ENCODE peak calls at places on chromosomes 3 and 15, in four cellular contexts. One of them, this sample, is unnamed.

GRCh38 chr3:66495633-66496032 is 5.2 kb downstream of the LRIG1 start:
- DNase-seq in HEK293T: no peak
- DNase-seq in occipital lobe: no peak
- DNase-seq in NCI-H1105: no peak
- DNase-seq in this sample: no peak

GRCh38 chr15:100350434-100351226 is 8.9 kb upstream of the ADAMTS17 start:
- DNase-seq in HEK293T: no peak
- DNase-seq in occipital lobe: no peak
- DNase-seq in NCI-H1105: no peak
- DNase-seq in this sample: peak; percentile 29

GRCh38 chr3:56900801-56901200 is 99.1 kb upstream of the ARHGEF3 start:
- DNase-seq in HEK293T: no peak
- DNase-seq in occipital lobe: no peak
- DNase-seq in NCI-H1105: no peak
- DNase-seq in this sample: no peak

GRCh38 chr3:190076601-190077444 is 43.9 kb downstream of the P3H2 start:
- DNase-seq in HEK293T: no peak
- DNase-seq in occipital lobe: no peak
- DNase-seq in NCI-H1105: peak; percentile 22
- DNase-seq in this sample: peak; percentile 72

GRCh38 chr3:172658344-172659245 is 52.3 kb downstream of the NCEH1 start:
- DNase-seq in HEK293T: peak; percentile 52
- DNase-seq in occipital lobe: no peak
- DNase-seq in NCI-H1105: no peak
- DNase-seq in this sample: no peak

GRCh38 chr15:80750591-80750990 is 28.6 kb upstream of the CEMIP start:
- DNase-seq in HEK293T: no peak
- DNase-seq in occipital lobe: no peak
- DNase-seq in NCI-H1105: no peak
- DNase-seq in this sample: peak; percentile 74

GRCh38 chr15:33226559-33227181 is 32.2 kb upstream of the FMN1 start:
- DNase-seq in HEK293T: peak; percentile 34
- DNase-seq in occipital lobe: no peak
- DNase-seq in NCI-H1105: peak; percentile 35
- DNase-seq in this sample: no peak

GRCh38 chr3:187742351-187743171 is 2.7 kb downstream of the BCL6 start:
- DNase-seq in HEK293T: no peak
- DNase-seq in occipital lobe: no peak
- DNase-seq in NCI-H1105: peak; percentile 60
- DNase-seq in this sample: peak; percentile 33

GRCh38 chr3:177529716-177530335 is 332.5 kb upstream of the TBL1XR1 start:
- DNase-seq in HEK293T: no peak
- DNase-seq in occipital lobe: no peak
- DNase-seq in NCI-H1105: no peak
- DNase-seq in this sample: no peak

GRCh38 chr3:13879946-13880810 is at the start of gene WNT7A:
- DNase-seq in HEK293T: peak; percentile 73
- DNase-seq in occipital lobe: no peak
- DNase-seq in NCI-H1105: no peak
- DNase-seq in this sample: peak; percentile 37

GRCh38 chr3:148230473-148230872 is 467.2 kb upstream of the AGTR1 start:
- DNase-seq in HEK293T: no peak
- DNase-seq in occipital lobe: no peak
- DNase-seq in NCI-H1105: no peak
- DNase-seq in this sample: no peak

GRCh38 chr3:3800685-3801509 is 1.7 kb downstream of the LRRN1 start:
- DNase-seq in HEK293T: no peak
- DNase-seq in occipital lobe: no peak
- DNase-seq in NCI-H1105: no peak
- DNase-seq in this sample: peak; percentile 34

GRCh38 chr15:67834593-67835348 is 5.1 kb downstream of the RNU6-1 start:
- DNase-seq in HEK293T: no peak
- DNase-seq in occipital lobe: no peak
- DNase-seq in NCI-H1105: peak; percentile 8
- DNase-seq in this sample: no peak

GRCh38 chr15:32855942-32856341 is 138.1 kb downstream of the GREM1 start:
- DNase-seq in HEK293T: no peak
- DNase-seq in occipital lobe: no peak
- DNase-seq in NCI-H1105: no peak
- DNase-seq in this sample: no peak

This sample was measured in Ammon's horn.